ENCODE peak calls at places on chromosomes 5 and 9, in four cellular contexts. One of them, this sample, is unnamed.

GRCh38 chr5:168480601-168481000 is 5.7 kb upstream of the RARS1 start:
- DNase-seq in PC-3: peak; percentile 66
- DNase-seq in psoas muscle: no peak
- DNase-seq in heart left ventricle: no peak
- DNase-seq in this sample: no peak

GRCh38 chr5:31172881-31173280 is 20.6 kb upstream of the CDH6 start:
- DNase-seq in PC-3: no peak
- DNase-seq in psoas muscle: no peak
- DNase-seq in heart left ventricle: no peak
- DNase-seq in this sample: no peak

GRCh38 chr5:30659417-30659816 is 534.1 kb upstream of the CDH6 start:
- DNase-seq in PC-3: no peak
- DNase-seq in heart left ventricle: no peak
- DNase-seq in psoas muscle: no peak
- DNase-seq in this sample: no peak

GRCh38 chr9:94743035-94743954 is 16.8 kb downstream of the AOPEP start:
- DNase-seq in heart left ventricle: no peak
- DNase-seq in psoas muscle: no peak
- DNase-seq in PC-3: no peak
- DNase-seq in this sample: no peak

GRCh38 chr9:4796988-4797956 is 4.5 kb downstream of the RCL1 start:
- DNase-seq in heart left ventricle: no peak
- DNase-seq in PC-3: peak; percentile 50
- DNase-seq in psoas muscle: no peak
- DNase-seq in this sample: peak; percentile 27

GRCh38 chr9:120438111-120438510 is 141.9 kb downstream of the CDK5RAP2 start:
- DNase-seq in heart left ventricle: no peak
- DNase-seq in PC-3: peak; percentile 14
- DNase-seq in psoas muscle: no peak
- DNase-seq in this sample: no peak

GRCh38 chr5:174384509-174384947 is 339.0 kb downstream of the NSG2 start:
- DNase-seq in psoas muscle: no peak
- DNase-seq in heart left ventricle: no peak
- DNase-seq in PC-3: no peak
- DNase-seq in this sample: peak; percentile 92

GRCh38 chr9:26809795-26810194 is 82.8 kb downstream of the CAAP1 start:
- DNase-seq in heart left ventricle: no peak
- DNase-seq in PC-3: peak; percentile 76
- DNase-seq in psoas muscle: no peak
- DNase-seq in this sample: no peak

GRCh38 chr9:13915591-13916301 is 398.2 kb downstream of the NFIB start:
- DNase-seq in heart left ventricle: no peak
- DNase-seq in PC-3: peak; percentile 15
- DNase-seq in psoas muscle: no peak
- DNase-seq in this sample: no peak

GRCh38 chr9:111561165-111561719 is 36.3 kb downstream of the ZNF483 start:
- DNase-seq in psoas muscle: no peak
- DNase-seq in heart left ventricle: no peak
- DNase-seq in PC-3: no peak
- DNase-seq in this sample: no peak

DNA sequence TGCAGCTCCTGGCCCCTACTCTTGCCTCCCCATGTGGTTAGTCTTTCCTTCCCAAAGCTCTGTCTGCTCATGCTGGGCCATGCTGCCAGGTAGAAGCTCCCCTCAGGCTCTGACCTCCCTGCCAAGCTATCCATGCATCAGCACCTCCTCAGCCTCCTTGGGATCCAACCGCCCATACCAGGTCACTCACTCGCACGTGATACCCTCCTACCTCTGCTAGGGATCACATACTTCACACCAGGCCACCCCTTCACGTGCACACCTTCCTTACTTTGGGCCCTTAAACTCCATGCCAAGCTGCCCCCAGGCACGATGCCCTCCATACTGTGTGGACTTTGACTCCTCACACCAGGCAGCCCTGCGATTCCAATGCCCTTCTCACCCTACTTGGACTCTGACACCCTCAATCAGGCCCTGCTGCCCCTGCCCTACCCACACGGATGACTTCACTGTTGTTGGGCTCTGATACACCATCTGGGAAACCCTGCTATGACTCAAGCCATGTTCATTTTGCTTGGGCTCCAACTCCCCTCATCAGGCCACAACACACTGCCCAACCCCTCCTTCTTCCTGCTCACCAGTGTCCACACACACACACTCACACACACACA is 34.1 kb downstream of the ZNF483 start:
- DNase-seq in psoas muscle: no peak
- DNase-seq in PC-3: peak; percentile 22
- DNase-seq in heart left ventricle: no peak
- DNase-seq in this sample: no peak
- H3K9me3 ChIP-seq in psoas muscle: no peaks in the 10 kb centered on the region
- H3K9me3 ChIP-seq in PC-3: no peaks in the 10 kb centered on the region
- H3K9me3 ChIP-seq in heart left ventricle: peaks cover 25% of the 10 kb centered on the region
- H3K9me3 ChIP-seq in this sample: no peaks in the 10 kb centered on the region

DNA sequence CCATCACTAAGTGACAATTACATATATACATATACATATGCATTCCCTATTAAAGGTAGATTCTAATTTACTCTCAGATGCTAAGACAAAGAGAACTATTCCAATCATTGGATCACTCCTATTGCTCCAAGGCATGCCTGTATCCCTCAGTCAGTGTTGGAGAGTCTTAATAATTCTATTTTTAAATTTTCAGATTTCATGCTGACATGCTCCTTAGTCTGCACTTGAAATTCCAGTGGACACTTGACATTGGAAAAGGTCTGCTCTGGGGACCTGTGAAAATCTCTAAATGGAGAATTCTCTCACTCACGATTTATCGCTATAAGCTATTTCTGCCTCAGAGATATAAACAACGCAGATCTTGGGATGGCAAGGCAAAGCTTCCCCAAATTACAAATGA is 3.9 kb upstream of the FUBP3 start:
- DNase-seq in heart left ventricle: no peak
- DNase-seq in psoas muscle: no peak
- DNase-seq in PC-3: no peak
- DNase-seq in this sample: no peak
- H3K4me3 ChIP-seq in heart left ventricle: no peak overlapping the region
- H3K4me3 ChIP-seq in psoas muscle: no peak overlapping the region
- H3K4me3 ChIP-seq in PC-3: no peak overlapping the region
- H3K4me3 ChIP-seq in this sample: no peak overlapping the region

DNA sequence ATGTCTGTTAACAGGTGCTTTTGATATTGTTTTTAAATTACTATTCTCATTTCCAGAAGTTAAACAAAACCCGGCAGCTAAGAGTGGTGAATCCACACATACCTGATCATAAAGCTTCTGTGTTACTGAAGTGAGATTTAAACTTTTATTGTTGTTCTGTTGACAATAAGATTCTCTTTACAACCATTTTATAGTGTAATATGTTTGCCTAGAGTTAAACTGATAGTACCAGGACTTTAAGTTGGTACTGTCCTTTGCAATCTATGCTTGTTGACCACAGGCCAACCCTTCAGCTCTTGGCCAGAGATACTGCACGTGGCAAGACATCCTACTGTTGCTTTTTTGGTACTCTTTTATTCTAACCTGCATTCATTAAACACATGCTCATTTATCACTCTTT is 806.2 kb downstream of the MTRR start:
- DNase-seq in heart left ventricle: no peak
- DNase-seq in psoas muscle: no peak
- DNase-seq in PC-3: no peak
- DNase-seq in this sample: no peak
- H3K9me3 ChIP-seq in heart left ventricle: peaks cover 7% of the 10 kb centered on the region
- H3K9me3 ChIP-seq in psoas muscle: no peaks in the 10 kb centered on the region
- H3K9me3 ChIP-seq in PC-3: no peaks in the 10 kb centered on the region
- H3K9me3 ChIP-seq in this sample: no peaks in the 10 kb centered on the region

GRCh38 chr5:142016576-142016975 is 3.7 kb upstream of the GNPDA1 start:
- DNase-seq in psoas muscle: no peak
- DNase-seq in heart left ventricle: no peak
- DNase-seq in PC-3: no peak
- DNase-seq in this sample: no peak
- H3K4me3 ChIP-seq in psoas muscle: no peak overlapping the region
- H3K4me3 ChIP-seq in heart left ventricle: no peak overlapping the region
- H3K4me3 ChIP-seq in PC-3: peak overlapping the region; percentile 23
- H3K4me3 ChIP-seq in this sample: no peak overlapping the region

DNA sequence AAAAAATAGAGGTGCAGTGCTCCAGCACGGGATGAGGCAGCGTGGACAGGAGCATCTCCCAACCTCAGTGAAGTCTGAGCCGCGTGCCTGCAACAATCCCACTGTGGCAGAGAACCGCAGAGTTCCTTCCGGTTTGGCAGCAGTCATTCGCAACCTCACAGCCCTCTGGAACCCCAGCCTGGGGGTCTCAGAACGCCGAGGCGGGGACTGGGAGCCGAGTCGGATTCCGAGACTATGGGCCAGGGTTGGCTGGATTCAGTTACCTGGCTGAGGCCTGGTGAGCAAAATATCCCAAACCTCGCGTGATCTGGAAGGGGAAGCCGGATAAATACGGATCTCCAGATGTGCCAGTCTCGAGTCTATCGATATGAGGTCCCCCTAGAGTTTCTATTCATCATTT is 27.0 kb downstream of the CDKN2A start:
- DNase-seq in PC-3: no peak
- DNase-seq in heart left ventricle: no peak
- DNase-seq in psoas muscle: no peak
- DNase-seq in this sample: no peak
- H3K9me3 ChIP-seq in PC-3: no peaks in the 10 kb centered on the region
- H3K9me3 ChIP-seq in heart left ventricle: peaks cover 9% of the 10 kb centered on the region
- H3K9me3 ChIP-seq in psoas muscle: no peaks in the 10 kb centered on the region
- H3K9me3 ChIP-seq in this sample: peaks cover 7% of the 10 kb centered on the region

DNA sequence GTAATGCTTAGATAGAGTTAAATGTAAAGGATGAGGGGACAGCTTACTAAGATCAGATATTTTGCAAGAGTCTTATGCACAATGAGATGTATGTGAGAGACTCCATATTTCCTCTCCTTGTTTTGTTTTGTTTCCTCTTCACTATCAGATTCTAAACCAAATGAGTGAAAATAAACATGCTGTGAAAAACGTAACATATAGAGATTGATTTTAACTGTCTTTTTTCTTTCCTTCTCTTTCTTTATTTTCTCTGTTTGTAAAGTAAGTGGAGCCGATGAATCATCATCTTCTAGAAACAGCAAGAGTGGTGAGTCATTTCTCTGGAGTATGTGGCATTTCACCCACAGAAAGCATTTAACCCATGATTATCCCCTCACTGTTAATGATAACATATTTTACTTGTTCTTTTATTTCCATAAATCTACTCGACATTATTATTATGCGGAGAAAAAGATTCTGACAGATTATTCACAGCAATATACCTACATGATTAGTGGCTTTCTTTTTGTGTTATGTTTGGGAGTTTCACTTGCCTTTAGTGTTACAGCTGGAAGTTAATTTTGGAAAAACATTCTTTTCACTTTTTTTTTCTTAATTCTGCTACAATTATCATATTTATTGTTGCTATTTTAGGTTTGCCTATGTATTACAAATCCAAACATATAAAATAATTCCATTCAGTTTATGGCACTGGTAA is 2.1 kb upstream of the ANXA1 start:
- DNase-seq in PC-3: peak; percentile 79
- DNase-seq in psoas muscle: no peak
- DNase-seq in heart left ventricle: no peak
- DNase-seq in this sample: no peak
- H3K4me3 ChIP-seq in PC-3: peak overlapping the region; percentile 52
- H3K4me3 ChIP-seq in psoas muscle: peak overlapping the region; percentile 35
- H3K4me3 ChIP-seq in heart left ventricle: no peak overlapping the region
- H3K4me3 ChIP-seq in this sample: no peak overlapping the region

GRCh38 chr9:137351781-137352501 is 49.9 kb upstream of the NRARP start:
- DNase-seq in PC-3: no peak
- DNase-seq in heart left ventricle: no peak
- DNase-seq in psoas muscle: no peak
- DNase-seq in this sample: no peak
- H3K9me3 ChIP-seq in PC-3: peaks cover 2% of the 10 kb centered on the region
- H3K9me3 ChIP-seq in heart left ventricle: peaks cover 9% of the 10 kb centered on the region
- H3K9me3 ChIP-seq in psoas muscle: peaks cover 2% of the 10 kb centered on the region
- H3K9me3 ChIP-seq in this sample: peaks cover 4% of the 10 kb centered on the region

GRCh38 chr5:11064763-11065450 is 303.9 kb upstream of the DAP start:
- DNase-seq in heart left ventricle: no peak
- DNase-seq in psoas muscle: no peak
- DNase-seq in PC-3: no peak
- DNase-seq in this sample: no peak
- H3K4me3 ChIP-seq in heart left ventricle: no peak overlapping the region
- H3K4me3 ChIP-seq in psoas muscle: no peak overlapping the region
- H3K4me3 ChIP-seq in PC-3: no peak overlapping the region
- H3K4me3 ChIP-seq in this sample: no peak overlapping the region

DNA sequence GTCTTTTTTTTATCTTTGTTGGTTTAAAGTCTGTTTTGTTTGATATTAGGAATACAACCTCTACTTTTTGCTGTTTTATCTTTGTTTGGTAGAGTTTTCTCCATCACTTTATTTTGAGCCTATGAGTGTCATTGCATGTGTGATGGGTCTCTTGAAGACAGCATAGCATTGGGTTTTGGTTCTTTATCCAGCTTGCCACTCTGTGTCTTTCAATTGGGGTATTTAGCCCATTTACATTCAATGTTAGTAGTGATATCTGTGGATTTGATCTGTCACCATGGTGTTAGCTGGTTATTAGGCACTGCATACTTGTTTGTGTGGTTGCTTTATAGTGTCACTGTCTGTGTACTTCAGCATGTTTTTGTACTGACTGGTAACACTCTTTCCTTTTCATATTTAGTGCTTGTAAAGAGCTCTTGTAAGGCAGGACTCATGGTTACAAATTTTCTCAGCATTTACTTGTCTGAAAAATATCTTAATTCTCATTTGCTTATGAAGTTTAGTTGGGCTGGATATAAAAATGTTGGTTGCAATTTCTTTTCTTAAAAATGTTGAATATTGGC is 845.5 kb downstream of the TLE4 start:
- DNase-seq in PC-3: no peak
- DNase-seq in heart left ventricle: no peak
- DNase-seq in psoas muscle: no peak
- DNase-seq in this sample: no peak
- H3K9me3 ChIP-seq in PC-3: no peaks in the 10 kb centered on the region
- H3K9me3 ChIP-seq in heart left ventricle: peaks cover 36% of the 10 kb centered on the region
- H3K9me3 ChIP-seq in psoas muscle: peaks cover 5% of the 10 kb centered on the region
- H3K9me3 ChIP-seq in this sample: no peaks in the 10 kb centered on the region

This sample was measured in BE2C.